ENCODE peak calls at places on chromosomes 7 and 10, in nine cellular contexts. K, T, W, V, C, J, X, E and L are unnamed samples.

GRCh38 chr10:118974951-118975350 is 54.6 kb upstream of the NANOS1 start:
- DNase-seq in K (no peak), T (no peak), W (no peak), V (no peak), C (no peak), J (no peak), X (no peak), E (no peak), L (no peak)

GRCh38 chr10:77820349-77820748 is 106.2 kb downstream of the DLG5 start:
- DNase-seq in K (no peak), T (peak), W (no peak), V (no peak), C (no peak), J (no peak), X (no peak), E (no peak), L (no peak)

GRCh38 chr10:28429573-28430216 is 103.2 kb upstream of the WAC start:
- DNase-seq in K (no peak), T (peak), W (no peak), V (no peak), C (no peak), J (no peak), X (no peak), E (no peak), L (no peak)

GRCh38 chr10:90598513-90598912 is 259.3 kb downstream of the HTR7 start:
- DNase-seq in K (no peak), T (no peak), W (no peak), V (no peak), C (no peak), J (no peak), X (no peak), E (no peak), L (no peak)

GRCh38 chr7:22154130-22154529 is 202.8 kb downstream of the RAPGEF5 start:
- DNase-seq in K (no peak), T (no peak), W (no peak), V (no peak), C (no peak), J (no peak), X (no peak), E (peak), L (no peak)

GRCh38 chr7:116628971-116629586 is 42.9 kb upstream of the MET start:
- DNase-seq in K (no peak), T (peak), W (no peak), V (no peak), C (no peak), J (no peak), X (no peak), E (peak), L (peak)

GRCh38 chr10:102122450-102122849 is 2.3 kb upstream of the LDB1 start:
- DNase-seq in K (no peak), T (no peak), W (no peak), V (no peak), C (no peak), J (no peak), X (no peak), E (no peak), L (no peak)

GRCh38 chr10:91838199-91838598 is 40.0 kb downstream of the TNKS2 start:
- DNase-seq in K (no peak), T (no peak), W (no peak), V (no peak), C (no peak), J (no peak), X (no peak), E (no peak), L (no peak)

GRCh38 chr10:93437946-93438795 is 44.0 kb downstream of the MYOF start:
- DNase-seq in K (no peak), T (peak), W (no peak), V (peak), C (no peak), J (no peak), X (peak), E (peak), L (no peak)

GRCh38 chr7:12596225-12596790 is 25.8 kb downstream of the SCIN start:
- DNase-seq in K (no peak), T (no peak), W (no peak), V (no peak), C (no peak), J (no peak), X (no peak), E (no peak), L (no peak)

DNA sequence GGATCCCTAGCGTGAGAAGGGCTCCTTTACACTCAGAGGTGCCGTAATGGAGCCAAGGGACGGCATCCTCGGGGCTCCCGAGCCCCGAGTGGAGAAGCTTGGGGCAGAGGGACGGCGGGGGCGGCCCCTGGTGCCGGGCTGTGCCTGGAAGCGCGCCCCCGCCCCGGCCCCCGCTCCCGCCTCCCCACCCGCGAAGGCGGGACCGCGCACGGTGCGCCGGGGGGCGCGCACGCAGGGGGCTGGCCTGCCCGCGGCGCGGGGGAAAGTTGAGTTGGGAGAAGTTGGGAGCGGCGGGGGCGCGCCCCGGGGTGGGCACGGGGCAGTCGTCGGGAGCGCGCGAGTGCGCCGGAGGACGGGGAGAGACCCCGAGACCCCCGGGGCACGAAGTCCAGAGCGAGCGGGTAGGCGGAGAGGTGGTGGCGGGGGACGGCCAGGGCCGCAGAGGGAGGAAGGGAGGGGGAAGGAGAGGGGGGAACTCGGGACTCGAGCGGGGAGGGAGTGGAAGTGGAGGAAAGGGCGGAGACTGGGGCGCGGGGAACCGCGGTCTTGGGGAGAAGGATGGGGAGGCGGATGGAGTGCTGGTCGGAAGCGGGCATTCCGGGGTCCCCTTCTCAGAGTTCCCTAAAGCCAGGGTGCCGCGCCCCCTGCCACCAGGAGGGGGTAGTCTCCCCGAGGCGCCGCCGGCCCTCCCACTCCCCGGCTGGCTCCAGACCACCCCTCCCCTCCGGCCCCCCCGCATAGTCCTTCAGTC is at the start of gene SLC4A2:
- DNase-seq in K (no peak), T (peak), W (no peak), V (no peak), C (peak), J (peak), X (peak), E (peak), L (no peak)
- TF ChIP-seq CTCF in K (peak), T (peak), W (peak), V (peak), C (no peak), J (peak), X (peak), E (peak), L (peak)

GRCh38 chr10:124092270-124093075 is 925 bp downstream of the CHST15 start:
- DNase-seq in K (no peak), T (peak), W (no peak), V (peak), C (peak), J (peak), X (peak), E (peak), L (no peak)
- TF ChIP-seq CTCF in K (peak), T (peak), W (no peak), V (no peak), C (no peak), J (no peak), X (peak), E (no peak), L (peak)

GRCh38 chr7:37235813-37236212 is 212.9 kb downstream of the ELMO1 start:
- DNase-seq in K (no peak), T (no peak), W (no peak), V (no peak), C (no peak), J (no peak), X (no peak), E (no peak), L (no peak)

GRCh38 chr7:37231613-37232012 is 217.1 kb downstream of the ELMO1 start:
- DNase-seq in K (no peak), T (no peak), W (no peak), V (no peak), C (no peak), J (no peak), X (no peak), E (no peak), L (no peak)

GRCh38 chr7:37230221-37230620 is 218.4 kb downstream of the ELMO1 start:
- DNase-seq in K (no peak), T (peak), W (no peak), V (no peak), C (no peak), J (peak), X (no peak), E (no peak), L (no peak)

GRCh38 chr7:37234334-37234733 is 214.3 kb downstream of the ELMO1 start:
- DNase-seq in K (no peak), T (no peak), W (no peak), V (no peak), C (no peak), J (no peak), X (no peak), E (no peak), L (no peak)

GRCh38 chr7:37234928-37235327 is 213.7 kb downstream of the ELMO1 start:
- DNase-seq in K (no peak), T (peak), W (no peak), V (no peak), C (no peak), J (no peak), X (no peak), E (no peak), L (no peak)
- TF ChIP-seq CTCF in K (no peak), T (peak), W (no peak), V (peak), C (no peak), J (peak), X (no peak), E (peak), L (peak)

GRCh38 chr7:41711283-41712064 is 8.6 kb upstream of the INHBA start:
- DNase-seq in K (no peak), T (no peak), W (no peak), V (no peak), C (peak), J (no peak), X (no peak), E (no peak), L (no peak)
- TF ChIP-seq CTCF in K (peak), T (peak), W (peak), V (peak), C (peak), J (peak), X (no peak), E (peak), L (peak)

GRCh38 chr7:135704074-135704473 is 23.9 kb downstream of the SLC13A4 start:
- DNase-seq in K (no peak), T (no peak), W (no peak), V (no peak), C (peak), J (no peak), X (no peak), E (no peak), L (no peak)
- TF ChIP-seq CTCF in K (peak), T (peak), W (no peak), V (peak), C (peak), J (no peak), X (no peak), E (peak), L (peak)

DNA sequence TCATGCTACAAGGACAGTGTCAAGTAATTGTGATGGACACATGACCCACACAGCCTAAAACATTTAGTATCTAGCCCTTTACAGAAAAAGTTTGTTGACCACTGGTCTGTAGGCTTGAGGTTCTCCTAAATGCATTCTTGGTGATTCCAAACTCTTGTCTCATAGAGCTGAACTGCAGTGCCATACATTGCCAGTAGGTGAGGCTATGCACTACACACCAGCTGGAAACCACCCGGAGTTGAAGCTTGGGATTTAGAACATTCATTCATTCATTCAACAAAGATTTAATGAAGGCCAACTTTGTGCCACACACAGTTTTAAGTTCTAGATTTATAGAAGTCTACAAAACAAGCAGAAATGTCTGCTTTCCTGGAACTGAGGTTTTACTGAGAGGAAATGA is 77.3 kb upstream of the TCF7L2 start:
- DNase-seq in K (no peak), T (no peak), W (no peak), V (no peak), C (no peak), J (no peak), X (no peak), E (no peak), L (no peak)
- TF ChIP-seq CTCF in K (peak), T (peak), W (peak), V (peak), C (no peak), J (no peak), X (no peak), E (peak), L (peak)

DNA sequence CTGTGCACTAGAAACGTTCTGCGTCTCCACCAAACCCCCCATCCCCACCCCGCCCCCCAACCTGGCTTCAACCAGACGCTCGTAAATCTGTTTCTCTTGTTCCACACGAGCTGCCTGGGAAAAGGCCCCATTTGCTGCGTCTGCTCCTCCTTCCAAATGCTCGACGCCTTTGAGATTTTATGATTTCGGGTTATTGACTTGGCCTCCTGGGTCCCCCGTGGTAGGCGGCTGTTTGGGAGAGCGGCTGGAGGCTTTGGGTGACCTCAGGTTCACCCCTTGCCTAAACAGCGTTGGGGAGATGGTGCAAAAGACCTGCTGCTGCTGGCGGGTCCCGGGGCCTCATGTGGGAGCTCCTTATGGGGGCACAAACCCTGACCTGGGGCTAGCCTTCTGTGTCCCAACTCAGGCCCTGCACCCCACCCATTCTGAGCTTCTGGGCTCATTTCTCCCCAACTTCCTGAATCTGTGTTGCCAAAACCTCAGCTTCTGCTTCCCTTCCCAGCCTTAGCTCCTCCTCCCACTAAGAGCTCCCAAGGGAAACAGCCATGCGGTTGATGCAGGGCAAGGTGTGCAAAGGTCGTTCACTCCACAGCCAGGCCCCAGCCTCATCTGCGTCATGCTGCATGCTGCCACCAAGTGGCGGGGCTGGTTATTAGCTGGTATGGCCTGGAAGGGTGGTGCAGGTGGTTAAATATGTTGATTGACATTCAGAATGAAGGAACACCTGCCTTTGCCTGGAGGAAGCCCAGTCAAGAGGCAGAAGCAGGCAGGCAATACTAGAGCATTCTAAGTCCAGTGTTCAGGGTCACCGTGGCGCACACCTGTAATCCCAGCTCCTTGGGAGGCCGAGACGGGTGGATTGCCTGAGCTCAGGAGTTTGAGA is 49.1 kb upstream of the ELN start:
- DNase-seq in K (no peak), T (peak), W (no peak), V (peak), C (peak), J (peak), X (no peak), E (no peak), L (no peak)
- TF ChIP-seq CTCF in K (peak), T (peak), W (peak), V (peak), C (peak), J (peak), X (no peak), E (peak), L (peak)

GRCh38 chr7:71843677-71844076 is 568.5 kb downstream of the CALN1 start:
- DNase-seq in K (no peak), T (no peak), W (no peak), V (no peak), C (no peak), J (no peak), X (no peak), E (no peak), L (no peak)
- TF ChIP-seq CTCF in K (no peak), T (no peak), W (no peak), V (no peak), C (no peak), J (no peak), X (no peak), E (no peak), L (no peak)

DNA sequence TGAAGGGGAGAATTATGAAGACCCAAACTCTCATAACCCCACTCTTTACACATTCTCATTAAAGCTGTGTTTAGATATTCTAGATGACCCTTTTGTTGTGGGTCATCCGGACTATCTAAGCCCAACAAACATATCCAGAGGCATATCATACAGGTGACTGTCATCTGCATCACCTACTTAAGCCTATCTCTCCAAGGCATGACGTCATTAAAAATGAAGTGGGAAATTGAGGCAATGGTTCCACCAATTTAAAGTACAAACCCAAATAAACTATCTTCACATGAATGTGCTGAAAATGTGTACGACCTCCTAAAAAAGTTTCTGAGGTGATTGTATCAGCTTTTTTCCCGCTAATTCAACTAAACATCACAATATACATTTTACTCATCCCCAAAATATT is 4.5 kb upstream of the RALA start:
- DNase-seq in K (no peak), T (no peak), W (no peak), V (no peak), C (no peak), J (no peak), X (no peak), E (no peak), L (no peak)
- TF ChIP-seq CTCF in K (no peak), T (no peak), W (no peak), V (no peak), C (no peak), J (no peak), X (no peak), E (no peak), L (no peak)